ENCODE peak calls at places on chromosomes 4 and X, in four cellular contexts. V, N, X and L are unnamed samples.
A peak's percentile ranks its signal among the peaks of the same experiment; 100 is the strongest.

GRCh38 chr4:92264163-92264562 is 39.6 kb upstream of the GRID2 start:
- DNase-seq in N (no peak), V (no peak), X (no peak), L (no peak)

GRCh38 chrX:130691576-130691975 is 211.4 kb downstream of the ENOX2 start:
- DNase-seq in X (no peak), V (no peak), N (no peak), L (no peak)

GRCh38 chr4:135735543-135735942 is 1534.0 kb upstream of the PABPC4L start:
- DNase-seq in V (no peak), X (no peak), N (no peak), L (no peak)

GRCh38 chrX:11341274-11342256 is 48.4 kb downstream of the AMELX start:
- DNase-seq in V (no peak), N (peak; percentile 59), X (no peak), L (no peak)

GRCh38 chrX:116204947-116205346 is 34.4 kb downstream of the AGTR2 start:
- DNase-seq in N (no peak), X (no peak), V (no peak), L (no peak)

GRCh38 chr4:186536285-186536684 is 19.1 kb downstream of the MTNR1A start:
- DNase-seq in V (no peak), N (no peak), X (no peak), L (no peak)

GRCh38 chr4:127965803-127966175 is 583 bp downstream of the ABHD18 start:
- DNase-seq in V (peak; percentile 50), N (peak; percentile 83), X (peak; percentile 9), L (peak; percentile 56)

GRCh38 chrX:2325076-2325784 is 175.5 kb downstream of the DHRSX start:
- DNase-seq in V (no peak), N (peak; percentile 90), X (no peak), L (peak; percentile 4)

GRCh38 chrX:26918633-26919032 is 544.5 kb downstream of the PPP4R3C start:
- DNase-seq in V (no peak), N (no peak), X (no peak), L (no peak)